ENCODE peak calls at places on chromosomes 13 and 19, in four cellular contexts. D, E, M and X are unnamed samples.
A peak's percentile ranks its signal among the peaks of the same experiment; 100 is the strongest.

GRCh38 chr13:95588721-95589120 is 36.2 kb downstream of the CLDN10 start:
- DNase-seq in D (no peak), E (no peak), M (no peak), X (no peak)

GRCh38 chr19:12946092-12946845 is 607 bp downstream of the RAD23A start:
- DNase-seq in D (peak; percentile 96), E (peak; percentile 70), M (peak; percentile 75), X (no peak)

GRCh38 chr19:38093154-38093553 is 130.9 kb downstream of the DPF1 start:
- DNase-seq in D (no peak), E (no peak), M (no peak), X (no peak)

GRCh38 chr19:17183271-17183757 is 31.8 kb upstream of the USE1 start:
- DNase-seq in D (no peak), E (no peak), M (no peak), X (no peak)

GRCh38 chr13:62158520-62158919 is 742.9 kb upstream of the PCDH20 start:
- DNase-seq in D (no peak), E (no peak), M (no peak), X (no peak)

GRCh38 chr19:40718774-40719391 is 2.0 kb downstream of the ITPKC start:
- DNase-seq in D (peak; percentile 78), E (peak; percentile 91), M (peak; percentile 58), X (no peak)

GRCh38 chr19:5057860-5058259 is 88.9 kb downstream of the KDM4B start:
- DNase-seq in D (peak; percentile 75), E (no peak), M (no peak), X (no peak)

GRCh38 chr19:5827891-5828660 is 11.4 kb downstream of the FUT6 start:
- DNase-seq in D (peak; percentile 98), E (peak; percentile 81), M (peak; percentile 96), X (peak; percentile 40)

GRCh38 chr13:61294467-61295186 is 121.0 kb downstream of the PCDH20 start:
- DNase-seq in D (no peak), E (no peak), M (no peak), X (no peak)

GRCh38 chr13:100339411-100339935 is 249.1 kb downstream of the GGACT start:
- DNase-seq in D (no peak), E (no peak), M (no peak), X (no peak)

GRCh38 chr19:31627824-31628223 is 278.6 kb upstream of the TSHZ3 start:
- DNase-seq in D (no peak), E (no peak), M (no peak), X (no peak)

GRCh38 chr13:21673592-21674270 is 2.9 kb downstream of the FGF9 start:
- DNase-seq in D (peak; percentile 84), E (no peak), M (peak; percentile 59), X (no peak)

GRCh38 chr19:55622242-55622969 is 2.0 kb downstream of the ZNF784 start:
- DNase-seq in D (no peak), E (no peak), M (peak; percentile 38), X (no peak)

GRCh38 chr13:108961542-108962125 is 332.2 kb downstream of the MYO16 start:
- DNase-seq in D (no peak), E (no peak), M (no peak), X (no peak)

GRCh38 chr13:26575244-26575643 is 17.8 kb downstream of the WASF3 start:
- DNase-seq in D (no peak), E (no peak), M (no peak), X (no peak)

GRCh38 chr19:38290631-38291147 is 13.4 kb upstream of the C19orf33 start:
- DNase-seq in D (no peak), E (peak; percentile 93), M (no peak), X (no peak)

GRCh38 chr13:76991432-76991795 is 467 bp upstream of the CLN5 start:
- DNase-seq in D (no peak), E (peak; percentile 46), M (no peak), X (peak; percentile 44)

GRCh38 chr19:8585894-8586750 is 8.9 kb upstream of the MYO1F start:
- DNase-seq in D (peak; percentile 97), E (no peak), M (no peak), X (no peak)

GRCh38 chr19:2616741-2617392 is 85.6 kb downstream of the GNG7 start:
- DNase-seq in D (no peak), E (no peak), M (no peak), X (no peak)

GRCh38 chr19:58409010-58409790 is 751 bp downstream of the ZNF584 start:
- DNase-seq in D (peak; percentile 65), E (no peak), M (no peak), X (no peak)

GRCh38 chr13:71754407-71754974 is 112.5 kb downstream of the DACH1 start:
- DNase-seq in D (no peak), E (no peak), M (no peak), X (no peak)
- H3K4me3 ChIP-seq in D (no peak overlapping the region), E (no peak overlapping the region), M (no peak overlapping the region), X (no peak overlapping the region)

GRCh38 chr19:19223636-19224035 is 11.9 kb downstream of the NCAN start:
- DNase-seq in D (no peak), E (no peak), M (no peak), X (no peak)

GRCh38 chr19:19224150-19224851 is 12.5 kb downstream of the NCAN start:
- DNase-seq in D (no peak), E (no peak), M (no peak), X (no peak)

GRCh38 chr19:19226663-19227062 is 14.9 kb downstream of the NCAN start:
- DNase-seq in D (no peak), E (no peak), M (no peak), X (no peak)

GRCh38 chr19:19226204-19226603 is 14.4 kb downstream of the NCAN start:
- DNase-seq in D (no peak), E (no peak), M (no peak), X (no peak)

GRCh38 chr19:19224852-19225494 is 13.2 kb downstream of the NCAN start:
- DNase-seq in D (peak; percentile 97), E (peak; percentile 22), M (peak; percentile 52), X (no peak)
- H3K4me3 ChIP-seq in D (peak overlapping the region; percentile 35), E (peak overlapping the region; percentile 63), M (no peak overlapping the region), X (peak overlapping the region; percentile 17)

DNA sequence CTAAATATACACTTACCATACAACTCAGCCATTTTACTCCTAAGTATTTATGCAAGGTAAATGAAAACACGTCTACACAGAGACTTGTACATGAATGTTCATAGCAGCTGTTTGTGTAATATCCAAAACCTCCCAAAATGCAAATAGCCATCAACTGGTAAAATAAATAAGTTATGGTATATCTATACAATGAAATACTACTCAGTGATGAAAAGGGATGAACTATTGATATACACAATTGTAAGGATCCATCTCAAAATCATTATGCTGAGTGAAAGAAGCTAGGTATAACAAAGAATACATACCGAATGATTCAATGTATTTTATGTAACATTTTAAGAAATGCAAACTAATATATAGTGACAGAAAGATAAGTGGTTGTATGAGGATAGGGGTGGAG is 149.8 kb upstream of the TNFSF11 start:
- DNase-seq in D (no peak), E (no peak), M (no peak), X (no peak)
- H3K4me3 ChIP-seq in D (peak overlapping the region; percentile 31), E (no peak overlapping the region), M (no peak overlapping the region), X (no peak overlapping the region)

DNA sequence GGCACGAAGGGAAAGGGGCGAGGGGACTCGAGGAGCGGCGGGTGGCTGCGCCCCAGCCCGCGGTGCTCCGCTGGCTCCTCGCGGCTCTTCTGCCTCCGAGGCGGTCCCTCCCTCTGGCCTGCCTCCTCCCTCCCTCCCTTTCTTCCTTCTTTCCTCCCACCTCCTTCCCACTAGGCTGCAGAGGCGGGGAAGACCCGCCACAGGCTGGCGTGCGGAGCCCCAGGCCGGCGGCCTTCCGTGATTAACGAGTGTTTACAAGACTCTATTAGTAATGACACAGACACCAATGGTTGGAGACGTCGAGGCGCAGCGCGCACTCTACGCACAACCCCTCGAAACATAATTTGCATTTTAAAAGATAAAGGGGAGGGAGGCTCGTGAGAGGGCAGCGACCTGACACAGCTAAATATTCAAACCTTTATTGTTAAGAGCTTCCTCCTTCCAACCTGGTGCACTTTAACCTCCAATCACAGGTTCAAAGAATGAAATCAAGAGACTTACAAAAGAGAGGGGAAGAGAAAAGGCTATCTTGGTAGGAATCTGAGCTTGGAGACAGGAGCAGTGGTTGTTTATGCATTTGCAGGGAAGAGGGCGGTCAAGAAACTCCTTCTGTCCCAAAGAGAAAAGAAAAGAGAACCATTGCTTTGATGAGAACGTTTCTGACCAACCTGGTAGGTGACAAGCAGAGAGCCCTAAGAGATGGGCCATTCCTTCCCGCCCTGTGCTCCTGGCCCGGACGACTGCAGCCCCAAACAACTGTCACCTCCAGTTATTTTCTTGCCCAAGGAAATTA is at the start of gene CDX2:
- DNase-seq in D (peak; percentile 59), E (no peak), M (no peak), X (no peak)
- H3K4me3 ChIP-seq in D (no peak within 1 kb of the TSS), E (peak within 1 kb of the TSS; percentile 41), M (no peak within 1 kb of the TSS), X (no peak within 1 kb of the TSS)